ENCODE peak calls at places on chromosome 1, in six cellular contexts. R is neural progenitor cell; I is heart left ventricle; S is spleen; N is transverse colon; Q is CD8-positive, alpha-beta memory T cell. W is an unnamed sample.
A peak's percentile ranks its signal among the peaks of the same experiment; 100 is the strongest.

GRCh38 chr1:4513326-4514114 is 140.9 kb upstream of the AJAP1 start:
- DNase-seq in R (no peak), I (no peak), S (no peak), N (no peak), Q (no peak), W (no peak)

GRCh38 chr1:202107321-202107761 is 15.4 kb upstream of the GPR37L1 start:
- DNase-seq in R (no peak), I (peak; percentile 86), S (no peak), N (peak; percentile 79), Q (no peak), W (peak; percentile 94)

GRCh38 chr1:118785246-118785645 is 202.9 kb downstream of the TBX15 start:
- DNase-seq in R (peak; percentile 4), I (peak; percentile 26), S (no peak), N (no peak), Q (no peak), W (peak; percentile 59)

GRCh38 chr1:8844421-8845063 is 27.1 kb upstream of the RERE start:
- DNase-seq in R (no peak), I (peak; percentile 64), S (no peak), N (no peak), Q (no peak), W (no peak)

GRCh38 chr1:81662913-81663526 is 137.7 kb upstream of the ADGRL2 start:
- DNase-seq in R (no peak), I (no peak), S (no peak), N (no peak), Q (no peak), W (no peak)

GRCh38 chr1:3656450-3657095 is 4.3 kb downstream of the TP73 start:
- DNase-seq in R (no peak), I (no peak), S (peak; percentile 36), N (no peak), Q (no peak), W (peak; percentile 26)

GRCh38 chr1:162033445-162033844 is 9.8 kb upstream of the OLFML2B start:
- DNase-seq in R (no peak), I (peak; percentile 67), S (no peak), N (no peak), Q (no peak), W (peak; percentile 42)

GRCh38 chr1:152162826-152163463 is 3.9 kb upstream of the RPTN start:
- DNase-seq in R (no peak), I (no peak), S (no peak), N (no peak), Q (no peak), W (no peak)

GRCh38 chr1:177944673-177945014 is 25.2 kb downstream of the SEC16B start:
- DNase-seq in R (no peak), I (no peak), S (no peak), N (no peak), Q (no peak), W (no peak)

GRCh38 chr1:3453891-3454810 is at the start of gene ARHGEF16:
- DNase-seq in R (peak; percentile 91), I (peak; percentile 64), S (no peak), N (peak; percentile 92), Q (peak; percentile 14), W (peak; percentile 94)

GRCh38 chr1:18646091-18646775 is 15.6 kb downstream of the PAX7 start:
- DNase-seq in R (peak; percentile 87), I (no peak), S (no peak), N (no peak), Q (no peak), W (no peak)
- H3K4me3 ChIP-seq in R (peak overlapping the region; percentile 26), I (no peak overlapping the region), S (no peak overlapping the region), N (peak overlapping the region; percentile 33), Q (no peak overlapping the region), W (no peak overlapping the region)

GRCh38 chr1:226062558-226063361 is at the start of gene H3-3A:
- DNase-seq in R (peak; percentile 98), I (peak; percentile 100), S (peak; percentile 99), N (peak; percentile 99), Q (peak; percentile 97), W (peak; percentile 99)
- H3K4me3 ChIP-seq in R (peak within 1 kb of the TSS; percentile 86), I (peak within 1 kb of the TSS; percentile 92), S (peak within 1 kb of the TSS; percentile 78), N (peak within 1 kb of the TSS; percentile 82), Q (peak within 1 kb of the TSS; percentile 91), W (peak within 1 kb of the TSS; percentile 89)

DNA sequence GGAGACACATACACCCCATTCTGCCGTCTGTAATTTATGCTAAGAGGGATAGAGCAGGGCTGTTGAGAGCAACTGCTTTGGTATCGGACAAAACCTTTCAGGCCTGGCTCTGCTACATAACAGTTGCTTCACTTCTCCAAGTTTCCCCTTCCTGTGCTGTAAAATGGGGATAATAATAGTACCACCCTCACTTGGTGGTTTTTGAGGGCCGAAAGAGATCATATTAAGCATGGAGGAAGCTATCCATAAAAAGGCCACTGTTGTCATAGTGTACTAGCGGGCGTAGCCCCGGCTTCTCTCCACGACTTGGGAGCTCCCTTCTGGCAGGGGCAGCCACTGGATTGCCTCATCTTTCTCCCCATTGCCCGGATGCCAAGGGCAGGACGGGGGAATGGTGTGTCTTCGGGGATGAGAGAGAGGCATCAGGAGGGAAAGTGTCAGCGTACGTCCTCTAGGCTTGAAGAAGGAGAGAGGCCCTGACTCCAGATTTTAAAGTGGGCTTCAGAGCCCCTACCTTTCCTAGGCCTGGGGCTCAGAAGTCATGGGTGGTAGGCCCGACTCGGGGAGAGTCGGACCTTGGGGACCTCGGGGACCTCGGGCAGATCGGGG is 580 bp upstream of the MFSD2A start:
- DNase-seq in R (no peak), I (no peak), S (no peak), N (no peak), Q (no peak), W (no peak)
- H3K4me3 ChIP-seq in R (no peak overlapping the region), I (peak overlapping the region; percentile 68), S (peak overlapping the region; percentile 44), N (peak overlapping the region; percentile 81), Q (no peak overlapping the region), W (no peak overlapping the region)

DNA sequence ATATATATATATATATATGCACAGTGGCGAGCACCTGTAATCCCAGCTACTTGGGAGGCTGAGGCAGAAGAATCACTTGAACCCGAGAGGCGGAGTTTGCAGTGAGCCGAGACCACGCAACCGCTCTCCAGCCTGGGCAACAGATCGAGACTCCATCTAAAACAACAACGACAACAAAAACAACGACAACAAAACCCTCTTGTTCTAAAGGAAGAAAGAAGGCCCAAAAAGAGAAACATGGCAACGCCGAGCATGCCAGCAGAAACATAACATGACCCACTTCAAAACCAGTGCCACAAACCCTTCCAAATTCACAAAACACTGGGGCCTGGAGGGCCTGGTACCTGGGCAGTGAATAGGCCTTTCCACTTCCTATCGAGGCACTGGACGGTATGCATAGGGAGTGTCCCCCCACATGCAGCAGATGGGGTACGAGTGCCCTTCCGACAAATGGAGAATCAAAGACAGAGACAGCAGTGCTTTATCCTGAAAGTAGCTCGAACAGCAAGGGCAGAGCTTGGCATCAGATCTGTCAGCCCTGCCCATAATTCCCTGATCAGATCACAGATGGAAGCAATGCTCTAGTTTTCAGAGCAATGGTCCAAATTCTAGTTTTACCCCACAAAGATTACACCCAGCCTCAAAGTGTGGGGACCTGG is 52.0 kb downstream of the TOMM20 start:
- DNase-seq in R (no peak), I (no peak), S (peak; percentile 35), N (no peak), Q (no peak), W (peak; percentile 26)
- H3K4me3 ChIP-seq in R (no peak overlapping the region), I (no peak overlapping the region), S (no peak overlapping the region), N (no peak overlapping the region), Q (no peak overlapping the region), W (no peak overlapping the region)

W was measured in kidney.